ENCODE peak calls at places on chromosomes 7 and 10, in four cellular contexts. X is M059J, H is activated T-helper 1 cell treated with Interleukin-2 at 50 U/mL for 16 hours, E is T follicular helper cell. Q is an unnamed sample.

GRCh38 chr10:103687718-103688117 is 167.7 kb downstream of the SH3PXD2A start:
- DNase-seq in X (no peak), E (no peak), H (no peak), Q (no peak)

GRCh38 chr7:47239927-47240570 is 341.9 kb downstream of the TNS3 start:
- DNase-seq in X (no peak), H (no peak), E (no peak), Q (no peak)

GRCh38 chr7:121547341-121548092 is 151.4 kb upstream of the FAM3C start:
- DNase-seq in X (peak), E (no peak), H (no peak), Q (peak)

GRCh38 chr10:1041514-1041913 is 7.4 kb downstream of the IDI1 start:
- DNase-seq in H (no peak), E (no peak), X (no peak), Q (no peak)

GRCh38 chr10:30436200-30436599 is 2.2 kb downstream of the MAP3K8 start:
- DNase-seq in X (peak), H (no peak), E (no peak), Q (no peak)

GRCh38 chr10:51501396-51501795 is 198.0 kb downstream of the CSTF2T start:
- DNase-seq in E (no peak), H (no peak), X (no peak), Q (no peak)

GRCh38 chr7:31192996-31193395 is 140.9 kb downstream of the ADCYAP1R1 start:
- DNase-seq in X (peak), E (no peak), H (no peak), Q (no peak)

GRCh38 chr10:96863922-96864543 is 31.9 kb downstream of the LCOR start:
- DNase-seq in E (no peak), X (peak), H (no peak), Q (no peak)

GRCh38 chr10:127945335-127945734 is 38.4 kb downstream of the PTPRE start:
- DNase-seq in H (no peak), E (no peak), X (peak), Q (peak)

GRCh38 chr7:41481353-41481752 is 221.5 kb downstream of the INHBA start:
- DNase-seq in H (no peak), X (no peak), E (no peak), Q (no peak)

GRCh38 chr10:83881647-83882046 is 257.7 kb upstream of the GHITM start:
- DNase-seq in X (no peak), E (no peak), H (no peak), Q (no peak)

GRCh38 chr7:158082761-158083160 is 504.9 kb downstream of the PTPRN2 start:
- DNase-seq in E (no peak), X (no peak), H (no peak), Q (no peak)

GRCh38 chr10:102507521-102507920 is 3.7 kb downstream of the SUFU start:
- DNase-seq in H (no peak), X (no peak), E (no peak), Q (no peak)

GRCh38 chr7:28811990-28812389 is 146.1 kb downstream of the TRIL start:
- DNase-seq in E (no peak), X (peak), H (no peak), Q (no peak)

GRCh38 chr10:3095373-3096139 is 28.2 kb downstream of the PFKP start:
- DNase-seq in X (peak), H (peak), E (no peak), Q (no peak)

GRCh38 chr7:143327903-143328302 is 12.0 kb downstream of the CLCN1 start:
- DNase-seq in X (no peak), E (no peak), H (no peak), Q (no peak)

GRCh38 chr7:41024126-41024525 is 678.8 kb downstream of the INHBA start:
- DNase-seq in X (peak), E (no peak), H (no peak), Q (no peak)

GRCh38 chr10:20535846-20536245 is 361.3 kb downstream of the NEBL start:
- DNase-seq in X (no peak), E (no peak), H (no peak), Q (no peak)

GRCh38 chr10:32190890-32191491 is 134.8 kb upstream of the KIF5B start:
- DNase-seq in H (no peak), E (no peak), X (peak), Q (peak)

GRCh38 chr7:44145969-44146897 is 5.1 kb upstream of the MYL7 start:
- DNase-seq in E (peak), H (peak), X (peak), Q (peak)

GRCh38 chr7:135602304-135602703 is 44.6 kb downstream of the NUP205 start:
- DNase-seq in X (no peak), E (no peak), H (no peak), Q (no peak)

GRCh38 chr10:11292576-11293302 is 275.1 kb downstream of the CELF2 start:
- DNase-seq in H (no peak), E (no peak), X (no peak), Q (no peak)

GRCh38 chr7:4049202-4049601 is 632.9 kb upstream of the FOXK1 start:
- DNase-seq in X (no peak), E (no peak), H (no peak), Q (no peak)

GRCh38 chr7:95535647-95536046 is 49.9 kb downstream of the ASB4 start:
- DNase-seq in E (no peak), X (no peak), H (no peak), Q (no peak)

GRCh38 chr10:819326-819725 is 112.2 kb downstream of the LARP4B start:
- DNase-seq in X (peak), E (no peak), H (no peak), Q (no peak)

GRCh38 chr10:35637456-35637855 is 4.6 kb downstream of the FZD8 start:
- DNase-seq in H (no peak), X (no peak), E (no peak), Q (no peak)

GRCh38 chr7:77684030-77684429 is 12.2 kb upstream of the RSBN1L start:
- DNase-seq in X (no peak), H (no peak), E (no peak), Q (no peak)

GRCh38 chr10:124497196-124497990 is 35.8 kb downstream of the LHPP start:
- DNase-seq in H (no peak), E (no peak), X (no peak), Q (no peak)

GRCh38 chr7:133344275-133344674 is 91.4 kb downstream of the EXOC4 start:
- DNase-seq in E (no peak), H (no peak), X (no peak), Q (no peak)

GRCh38 chr7:76393116-76394031 is 16.1 kb downstream of the SSC4D start:
- DNase-seq in H (peak), E (peak), X (peak), Q (peak)

GRCh38 chr10:131762789-131763696 is 137.8 kb upstream of the PPP2R2D start:
- DNase-seq in H (no peak), E (no peak), X (no peak), Q (no peak)

GRCh38 chr10:58560068-58560467 is 47.4 kb downstream of the BICC1 start:
- DNase-seq in X (no peak), H (no peak), E (no peak), Q (no peak)

GRCh38 chr10:126191192-126191591 is 197.1 kb downstream of the ADAM12 start:
- DNase-seq in E (no peak), X (peak), H (no peak), Q (no peak)

GRCh38 chr7:120272261-120272895 is 597 bp upstream of the KCND2 start:
- DNase-seq in E (no peak), H (no peak), X (peak), Q (no peak)

GRCh38 chr10:70234668-70235447 is 1.6 kb upstream of the PPA1 start:
- DNase-seq in E (no peak), X (no peak), H (no peak), Q (no peak)

GRCh38 chr7:38327597-38327996 is 54.2 kb upstream of the TARP start:
- DNase-seq in H (no peak), X (no peak), E (no peak), Q (no peak)

GRCh38 chr7:12389089-12389700 is 14.5 kb downstream of the VWDE start:
- DNase-seq in H (no peak), X (peak), E (peak), Q (peak)

GRCh38 chr7:158263964-158264748 is 323.5 kb downstream of the PTPRN2 start:
- DNase-seq in E (no peak), H (no peak), X (no peak), Q (no peak)